ENCODE peak calls at places on chromosomes 13 and 19, in five cellular contexts. H, R, U, T and C are unnamed samples.

GRCh38 chr19:632228-633067 is 889 bp downstream of the POLRMT start:
- DNase-seq in R (peak; percentile 66), T (no peak), U (peak; percentile 83), H (peak; percentile 79), C (no peak)

GRCh38 chr19:46902402-46902766 is 41.6 kb downstream of the ARHGAP35 start:
- DNase-seq in U (no peak), H (no peak), T (peak; percentile 33), R (no peak), C (no peak)

GRCh38 chr19:16942583-16942982 is 53.8 kb downstream of the F2RL3 start:
- DNase-seq in H (no peak), R (no peak), T (peak; percentile 22), U (no peak), C (no peak)

GRCh38 chr13:50549221-50549942 is 294.1 kb downstream of the DLEU7 start:
- DNase-seq in H (no peak), U (no peak), R (no peak), T (no peak), C (no peak)

GRCh38 chr13:110872034-110872767 is 42.7 kb downstream of the ANKRD10 start:
- DNase-seq in R (no peak), T (no peak), H (no peak), U (no peak), C (no peak)

GRCh38 chr19:18390075-18390909 is 4.3 kb downstream of the GDF15 start:
- DNase-seq in T (no peak), U (no peak), H (no peak), R (peak; percentile 43), C (no peak)

GRCh38 chr13:107375701-107376350 is 807.9 kb upstream of the ARGLU1 start:
- DNase-seq in U (no peak), T (no peak), H (no peak), R (no peak), C (no peak)

GRCh38 chr13:100394005-100394695 is 194.4 kb downstream of the GGACT start:
- DNase-seq in H (no peak), U (no peak), T (no peak), R (peak; percentile 61), C (peak; percentile 8)

GRCh38 chr13:59643906-59644626 is 519.7 kb downstream of the DIAPH3 start:
- DNase-seq in H (no peak), U (no peak), T (no peak), R (no peak), C (no peak)

GRCh38 chr13:29758591-29759114 is 91.8 kb downstream of the UBL3 start:
- DNase-seq in U (no peak), H (peak; percentile 81), T (peak; percentile 35), R (peak; percentile 40), C (no peak)

GRCh38 chr13:72839831-72840426 is 58.0 kb downstream of the PIBF1 start:
- DNase-seq in H (no peak), U (peak; percentile 74), R (peak; percentile 59), T (peak; percentile 72), C (no peak)

GRCh38 chr13:98401936-98402335 is 175.0 kb downstream of the STK24 start:
- DNase-seq in T (peak; percentile 67), U (no peak), H (no peak), R (no peak), C (no peak)

GRCh38 chr13:74187564-74187963 is 53.4 kb upstream of the KLF12 start:
- DNase-seq in R (no peak), T (no peak), H (no peak), U (no peak), C (no peak)

GRCh38 chr13:91397595-91397994 is 826 bp upstream of the GPC5 start:
- DNase-seq in U (no peak), T (no peak), R (no peak), H (no peak), C (no peak)

GRCh38 chr13:113117956-113118327 is 4.7 kb upstream of the F10 start:
- DNase-seq in H (no peak), R (no peak), U (no peak), T (peak; percentile 10), C (no peak)

GRCh38 chr19:48274173-48274572 is 4.3 kb downstream of the ZNF114 start:
- DNase-seq in H (no peak), U (no peak), R (no peak), T (no peak), C (no peak)

GRCh38 chr19:32234663-32235217 is 110.7 kb upstream of the ZNF507 start:
- DNase-seq in T (no peak), U (no peak), R (no peak), H (no peak), C (no peak)

GRCh38 chr19:6204212-6204611 is 68.7 kb downstream of the ACSBG2 start:
- DNase-seq in H (no peak), U (no peak), R (peak; percentile 43), T (no peak), C (no peak)

GRCh38 chr13:32454886-32455593 is 27.1 kb upstream of the N4BP2L1 start:
- DNase-seq in T (no peak), H (no peak), U (no peak), R (no peak), C (no peak)

GRCh38 chr13:32453981-32454380 is 26.1 kb upstream of the N4BP2L1 start:
- DNase-seq in H (no peak), T (no peak), R (peak; percentile 66), U (no peak), C (no peak)

GRCh38 chr13:32455594-32455903 is 27.6 kb upstream of the N4BP2L1 start:
- DNase-seq in T (no peak), R (no peak), U (no peak), H (no peak), C (no peak)

GRCh38 chr13:32456591-32456990 is 28.7 kb upstream of the N4BP2L1 start:
- DNase-seq in U (no peak), R (no peak), T (no peak), H (no peak), C (no peak)
- H3K4me3 ChIP-seq in U (no peak overlapping the region), R (no peak overlapping the region), T (no peak overlapping the region), H (no peak overlapping the region), C (no peak overlapping the region)

GRCh38 chr19:28574212-28574611 is 638.7 kb downstream of the UQCRFS1 start:
- DNase-seq in T (no peak), R (no peak), U (no peak), H (no peak), C (no peak)
- H3K9me3 ChIP-seq in T (no peaks in the 10 kb centered on the region), R (no peaks in the 10 kb centered on the region), U (no peaks in the 10 kb centered on the region), H (no peaks in the 10 kb centered on the region), C (no peaks in the 10 kb centered on the region)

DNA sequence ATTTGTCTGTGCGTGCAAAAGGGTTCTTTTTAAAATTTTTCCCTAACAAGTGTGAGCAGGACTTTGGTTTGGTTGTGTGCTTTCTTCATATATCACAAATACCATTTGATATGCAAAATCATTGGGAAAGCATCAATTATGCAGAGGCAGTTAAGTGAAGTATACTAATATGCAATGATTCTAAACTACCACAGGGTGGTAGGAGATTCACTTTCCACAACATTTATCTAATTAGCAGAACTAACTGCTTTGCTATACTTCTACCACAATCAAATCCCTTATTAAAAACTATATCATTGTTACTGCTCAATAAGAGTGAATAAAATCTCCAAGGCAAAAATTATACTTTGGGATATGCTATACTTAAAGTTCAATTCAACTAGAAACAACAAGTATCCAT is 2738.9 kb upstream of the PCDH20 start:
- DNase-seq in R (peak; percentile 38), U (no peak), H (no peak), T (no peak), C (no peak)
- TF ChIP-seq CTCF in R (peak; percentile 42), U (no peak), H (no peak), T (no peak), C (peak; percentile 8)

DNA sequence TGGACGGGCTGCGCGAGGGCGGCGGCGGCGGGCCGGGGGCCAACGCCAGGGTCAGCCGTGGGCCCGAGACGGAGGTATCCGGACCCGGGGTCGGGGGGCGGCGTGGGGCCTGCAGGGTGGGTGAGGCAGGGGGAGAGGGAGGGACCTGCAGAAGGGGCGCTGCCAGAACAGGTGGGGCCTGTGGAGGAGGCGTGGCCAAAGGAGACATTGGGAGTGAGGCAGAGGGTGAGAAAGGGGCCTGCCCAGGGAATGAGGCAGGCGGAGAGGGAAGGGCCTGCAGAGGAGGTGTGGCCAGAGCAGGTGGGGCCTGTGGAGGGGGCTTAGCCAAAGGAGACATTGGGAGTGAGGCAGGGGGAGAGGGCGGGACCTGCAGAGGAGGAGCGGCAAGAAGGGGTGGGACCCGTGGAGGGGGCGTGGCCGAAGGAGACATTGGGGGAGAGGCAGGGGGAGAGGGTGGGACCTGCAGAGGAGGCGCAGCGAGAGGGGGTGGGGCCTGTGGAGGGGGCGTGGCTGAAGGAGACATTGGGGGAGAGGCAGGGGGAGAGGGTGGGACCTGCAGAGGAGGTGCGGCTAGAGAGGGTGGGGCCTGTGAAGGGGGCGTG is 4.2 kb downstream of the PRR36 start:
- DNase-seq in R (no peak), H (peak; percentile 79), U (no peak), T (peak; percentile 68), C (no peak)
- H3K4me3 ChIP-seq in R (peak overlapping the region; percentile 40), H (peak overlapping the region; percentile 51), U (peak overlapping the region; percentile 66), T (peak overlapping the region; percentile 50), C (peak overlapping the region; percentile 46)

GRCh38 chr19:21432590-21432989 is 35.7 kb downstream of the ZNF493 start:
- DNase-seq in T (no peak), R (no peak), H (no peak), U (no peak), C (no peak)

GRCh38 chr19:21439372-21439771 is 42.4 kb downstream of the ZNF493 start:
- DNase-seq in T (peak; percentile 62), U (no peak), R (peak; percentile 33), H (no peak), C (no peak)

GRCh38 chr19:21434516-21434915 is 37.6 kb downstream of the ZNF493 start:
- DNase-seq in R (no peak), T (no peak), U (no peak), H (no peak), C (no peak)

GRCh38 chr19:21430674-21431073 is 33.7 kb downstream of the ZNF493 start:
- DNase-seq in H (no peak), U (no peak), R (no peak), T (no peak), C (no peak)

DNA sequence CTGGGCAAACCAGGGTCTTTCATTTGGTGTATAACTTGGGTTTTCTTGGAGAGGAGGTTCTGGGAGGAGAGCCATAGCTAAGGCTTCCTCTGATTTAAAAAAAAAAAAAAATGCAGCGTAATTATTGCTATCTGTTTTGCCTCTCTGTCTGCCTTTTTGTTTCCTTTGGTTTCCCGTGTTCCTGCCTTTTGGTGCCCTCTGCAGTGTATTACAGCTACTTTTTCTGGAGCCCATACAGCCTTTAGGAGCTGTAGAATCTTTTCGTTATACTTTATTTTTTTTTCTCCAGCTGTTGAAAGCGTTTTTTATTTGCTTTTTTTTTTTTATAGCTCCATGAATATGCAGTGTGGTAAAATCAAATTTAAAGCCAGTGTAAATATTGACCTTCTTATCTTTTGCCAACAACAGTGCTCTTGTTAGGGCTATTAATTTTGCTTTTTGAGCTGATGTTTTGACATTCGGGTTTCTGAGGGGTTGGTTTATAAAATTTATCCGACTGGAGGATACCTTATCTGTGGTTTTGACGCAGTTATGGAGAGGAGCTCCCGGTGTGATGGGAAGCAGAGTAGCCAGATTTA is 38.1 kb downstream of the ZNF493 start:
- DNase-seq in U (no peak), R (no peak), T (no peak), H (no peak), C (no peak)
- H3K9me3 ChIP-seq in U (peaks cover 37% of the 10 kb centered on the region), R (no peaks in the 10 kb centered on the region), T (peaks cover 4% of the 10 kb centered on the region), H (peaks cover 8% of the 10 kb centered on the region), C (no peaks in the 10 kb centered on the region)

GRCh38 chr13:27660511-27660910 is 38.8 kb downstream of the POLR1D start:
- DNase-seq in R (no peak), U (no peak), T (no peak), H (no peak), C (no peak)
- TF ChIP-seq CTCF in R (no peak), U (no peak), T (no peak), H (no peak), C (no peak)